ENCODE peak calls at places on chromosomes 11 and 22, in six cellular contexts. Z is IMR-90, S is hepatocyte, M is right atrium auricular region, J is HepG2, U is lower lobe of right lung. N is an unnamed sample. For H3K4me1, the result is how much of the 10 kb centered on the place peaks cover.

GRCh38 chr11:108223449-108224149 is 732 bp downstream of the ATM start:
- DNase-seq in Z (peak), S (no peak), M (no peak), J (no peak), U (no peak), N (no peak)

GRCh38 chr22:39136317-39136716 is 16.2 kb downstream of the CBX7 start:
- DNase-seq in Z (no peak), S (no peak), M (no peak), J (no peak), U (no peak), N (no peak)

GRCh38 chr11:61149624-61150615 is 11.3 kb downstream of the VPS37C start:
- DNase-seq in Z (peak), S (peak), M (no peak), J (peak), U (peak), N (peak)

GRCh38 chr22:44281706-44282637 is 30.8 kb downstream of the SHISAL1 start:
- DNase-seq in Z (no peak), S (no peak), M (no peak), J (no peak), U (no peak), N (no peak)

GRCh38 chr11:89181111-89181510 is 3.4 kb downstream of the TYR start:
- DNase-seq in Z (no peak), S (no peak), M (no peak), J (no peak), U (no peak), N (no peak)

GRCh38 chr11:27178859-27179258 is 138.2 kb downstream of the BBOX1 start:
- DNase-seq in Z (no peak), S (no peak), M (no peak), J (no peak), U (no peak), N (no peak)

GRCh38 chr22:27218012-27218483 is 560.7 kb downstream of the MIAT start:
- DNase-seq in Z (no peak), S (no peak), M (no peak), J (no peak), U (no peak), N (no peak)

GRCh38 chr11:73528420-73528819 is 69.5 kb downstream of the FAM168A start:
- DNase-seq in Z (no peak), S (no peak), M (no peak), J (no peak), U (no peak), N (no peak)

GRCh38 chr11:26204110-26204509 is 127.8 kb upstream of the ANO3 start:
- DNase-seq in Z (no peak), S (no peak), M (no peak), J (no peak), U (no peak), N (no peak)

GRCh38 chr11:14499178-14499559 is 442 bp downstream of the COPB1 start:
- DNase-seq in Z (peak), S (peak), M (no peak), J (peak), U (peak), N (peak)

GRCh38 chr22:45891996-45892621 is 84.9 kb downstream of the WNT7B start:
- DNase-seq in Z (no peak), S (no peak), M (no peak), J (no peak), U (peak), N (no peak)

GRCh38 chr11:133198326-133198725 is 334.0 kb downstream of the OPCML start:
- DNase-seq in Z (no peak), S (no peak), M (no peak), J (no peak), U (no peak), N (no peak)

GRCh38 chr11:16456366-16456765 is 100.0 kb upstream of the SOX6 start:
- DNase-seq in Z (peak), S (no peak), M (no peak), J (no peak), U (no peak), N (no peak)

GRCh38 chr11:8934735-8935478 is 2.2 kb upstream of the C11orf16 start:
- DNase-seq in Z (peak), S (peak), M (no peak), J (peak), U (no peak), N (peak)

GRCh38 chr22:43849731-43850130 is 12.6 kb downstream of the SULT4A1 start:
- DNase-seq in Z (no peak), S (no peak), M (no peak), J (no peak), U (no peak), N (no peak)

GRCh38 chr11:67308031-67308866 is 4.9 kb downstream of the SSH3 start:
- DNase-seq in Z (no peak), S (no peak), M (no peak), J (no peak), U (no peak), N (peak)

GRCh38 chr22:37808294-37808657 is 542 bp downstream of the GCAT start:
- DNase-seq in Z (peak), S (no peak), M (no peak), J (no peak), U (no peak), N (no peak)

GRCh38 chr11:94785509-94785908 is 17.4 kb downstream of the AMOTL1 start:
- DNase-seq in Z (no peak), S (no peak), M (no peak), J (no peak), U (no peak), N (no peak)

GRCh38 chr11:35721576-35722341 is 59.2 kb downstream of the TRIM44 start:
- DNase-seq in Z (peak), S (no peak), M (no peak), J (no peak), U (no peak), N (no peak)

GRCh38 chr11:124876818-124877630 is 11.8 kb downstream of the ROBO3 start:
- DNase-seq in Z (no peak), S (no peak), M (no peak), J (no peak), U (no peak), N (no peak)

GRCh38 chr11:56497010-56497409 is 5.8 kb upstream of the OR5M8 start:
- DNase-seq in Z (no peak), S (no peak), M (no peak), J (no peak), U (no peak), N (no peak)

GRCh38 chr11:18384157-18384641 is 10.2 kb upstream of the LDHA start:
- DNase-seq in Z (peak), S (peak), M (peak), J (peak), U (no peak), N (peak)

GRCh38 chr11:69942333-69942820 is 123.2 kb upstream of the FGF3 start:
- DNase-seq in Z (no peak), S (no peak), M (no peak), J (no peak), U (peak), N (peak)

GRCh38 chr11:47254381-47254780 is 3.4 kb upstream of the NR1H3 start:
- DNase-seq in Z (no peak), S (no peak), M (no peak), J (no peak), U (peak), N (no peak)

GRCh38 chr22:44191036-44191454 is 10.3 kb downstream of the PARVG start:
- DNase-seq in Z (no peak), S (no peak), M (no peak), J (no peak), U (no peak), N (no peak)

GRCh38 chr11:113162590-113162961 is 151.8 kb upstream of the TTC12 start:
- DNase-seq in Z (no peak), S (no peak), M (peak), J (no peak), U (no peak), N (no peak)

GRCh38 chr11:521179-521688 is 14.1 kb downstream of the HRAS start:
- DNase-seq in Z (no peak), S (no peak), M (no peak), J (no peak), U (no peak), N (no peak)

GRCh38 chr11:27285761-27286160 is 77.3 kb downstream of the CCDC34 start:
- DNase-seq in Z (no peak), S (no peak), M (no peak), J (no peak), U (no peak), N (no peak)

GRCh38 chr11:15697437-15698236 is 582.9 kb downstream of the INSC start:
- DNase-seq in Z (no peak), S (no peak), M (no peak), J (no peak), U (no peak), N (no peak)

GRCh38 chr22:41542224-41542623 is 2.0 kb downstream of the POLR3H start:
- DNase-seq in Z (no peak), S (no peak), M (no peak), J (no peak), U (no peak), N (no peak)

GRCh38 chr11:117606807-117607206 is 190.2 kb downstream of the DSCAML1 start:
- DNase-seq in Z (no peak), S (no peak), M (no peak), J (no peak), U (no peak), N (no peak)

GRCh38 chr11:62804310-62805043 is 763 bp downstream of the NXF1 start:
- DNase-seq in Z (peak), S (peak), M (peak), J (no peak), U (peak), N (no peak)

GRCh38 chr11:106787454-106787853 is 230.8 kb downstream of the GUCY1A2 start:
- DNase-seq in Z (no peak), S (no peak), M (no peak), J (no peak), U (no peak), N (no peak)

GRCh38 chr11:75386912-75387311 is 12.4 kb upstream of the RPS3 start:
- DNase-seq in Z (no peak), S (peak), M (no peak), J (no peak), U (no peak), N (peak)

GRCh38 chr22:40908895-40909294 is 42.3 kb upstream of the RBX1 start:
- DNase-seq in Z (no peak), S (no peak), M (no peak), J (no peak), U (no peak), N (no peak)

GRCh38 chr22:30195245-30196140 is 51.1 kb downstream of the LIF start:
- DNase-seq in Z (peak), S (no peak), M (no peak), J (peak), U (no peak), N (no peak)

GRCh38 chr11:116072776-116073175 is 568.6 kb upstream of the CADM1 start:
- DNase-seq in Z (no peak), S (peak), M (no peak), J (no peak), U (no peak), N (no peak)

GRCh38 chr11:116077092-116077491 is 572.9 kb upstream of the CADM1 start:
- DNase-seq in Z (no peak), S (no peak), M (no peak), J (no peak), U (no peak), N (no peak)

GRCh38 chr11:116071241-116071640 is 567.0 kb upstream of the CADM1 start:
- DNase-seq in Z (no peak), S (no peak), M (no peak), J (no peak), U (no peak), N (no peak)

GRCh38 chr11:116072133-116072532 is 567.9 kb upstream of the CADM1 start:
- DNase-seq in Z (no peak), S (no peak), M (no peak), J (no peak), U (no peak), N (no peak)

DNA sequence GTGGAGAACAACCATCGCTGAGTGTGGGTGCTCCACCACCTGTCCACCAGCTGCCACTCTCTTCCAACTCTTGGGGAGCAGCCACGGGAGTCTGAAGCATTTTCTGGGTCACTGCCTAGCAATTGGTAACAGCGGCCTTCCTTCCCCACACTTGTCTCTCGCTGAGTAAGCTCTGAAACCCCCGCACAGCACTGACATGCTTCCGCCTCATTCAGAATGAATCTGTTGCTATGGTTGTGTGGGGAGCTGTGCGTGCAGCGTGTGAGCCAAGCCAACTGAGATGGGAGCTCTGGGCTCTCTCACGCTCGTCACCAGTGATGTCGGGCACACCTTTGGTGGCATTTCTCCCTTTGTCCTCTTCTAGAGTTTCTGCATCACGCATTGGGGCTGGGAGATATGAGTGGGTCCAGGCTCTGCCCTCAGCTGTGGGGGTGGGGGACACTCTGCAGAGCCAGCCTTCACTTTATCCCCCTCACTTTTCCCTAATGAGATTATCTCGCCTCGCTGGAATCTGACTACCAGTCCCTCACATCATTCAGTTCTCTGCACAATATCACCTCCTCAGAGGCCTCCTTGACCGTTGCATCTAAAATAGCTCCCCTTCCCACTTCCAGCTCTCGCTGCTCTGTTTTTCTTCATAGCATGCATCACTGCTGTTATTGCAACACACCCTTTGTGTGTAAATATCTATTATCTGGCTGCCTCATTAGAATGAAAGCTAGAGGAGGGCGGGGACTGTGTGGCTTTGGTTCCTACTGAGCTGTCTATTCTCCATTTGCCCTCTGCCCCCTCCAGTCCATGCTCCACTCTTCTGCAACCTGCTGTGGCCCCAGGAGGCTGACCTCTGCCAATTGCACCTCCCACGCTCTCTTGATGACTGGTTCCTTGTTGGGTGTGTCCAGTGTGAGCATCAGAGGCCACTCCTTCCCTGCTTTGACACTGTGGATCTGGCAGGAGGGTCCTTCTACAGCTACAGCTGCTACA is 569.9 kb upstream of the CADM1 start:
- DNase-seq in Z (no peak), S (peak), M (no peak), J (no peak), U (no peak), N (peak)
- TF ChIP-seq CTCF in Z (no peak), S (no peak), M (no peak), J (no peak), U (no peak), N (no peak)

DNA sequence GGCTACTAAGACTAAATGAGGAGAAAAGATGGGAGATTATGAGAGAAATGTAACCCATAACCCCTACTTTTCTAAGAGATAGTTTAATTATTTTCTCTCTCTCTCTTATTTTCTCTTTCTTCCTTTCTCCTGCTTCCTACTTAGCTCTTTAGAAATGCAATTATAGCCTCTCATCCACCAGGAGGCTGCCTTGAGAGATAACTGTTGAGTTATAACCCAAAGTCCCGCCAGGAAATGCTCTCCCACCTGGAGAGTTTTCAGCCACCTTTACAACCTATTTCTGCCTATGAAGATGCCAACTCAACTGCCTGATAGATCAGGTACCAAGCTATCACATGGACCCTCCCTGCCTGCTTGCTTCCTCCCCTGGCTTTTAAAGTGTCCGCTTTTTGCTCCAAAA is 34.0 kb upstream of the TMEM123 start:
- DNase-seq in Z (no peak), S (no peak), M (no peak), J (no peak), U (no peak), N (no peak)
- H3K4me1 ChIP-seq in Z (under half), S (under half), M (under half), J (half or more), U (under half), N (under half)

DNA sequence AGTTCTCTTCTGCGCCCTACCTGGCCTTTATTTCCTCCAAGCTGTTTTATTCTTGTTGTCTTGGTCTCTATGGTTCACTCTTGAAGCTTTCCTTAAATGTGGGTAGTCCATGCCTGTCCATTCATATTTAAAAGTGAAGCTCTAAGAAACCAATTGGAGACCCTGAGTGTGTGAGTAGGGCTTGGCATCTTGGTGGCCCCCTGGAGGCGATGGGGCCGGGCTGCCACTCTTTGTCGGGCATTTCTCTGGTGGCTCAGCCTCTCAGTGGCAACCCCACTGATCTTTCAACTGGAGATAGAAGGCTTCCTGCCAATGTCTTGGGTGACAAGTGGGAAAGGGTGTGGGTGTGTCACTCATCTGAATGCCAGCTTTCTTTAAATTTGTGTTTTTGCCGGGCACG is 9.1 kb downstream of the TRPT1 start:
- DNase-seq in Z (no peak), S (no peak), M (no peak), J (no peak), U (no peak), N (no peak)
- TF ChIP-seq CTCF in Z (no peak), S (no peak), M (no peak), J (no peak), U (no peak), N (no peak)

DNA sequence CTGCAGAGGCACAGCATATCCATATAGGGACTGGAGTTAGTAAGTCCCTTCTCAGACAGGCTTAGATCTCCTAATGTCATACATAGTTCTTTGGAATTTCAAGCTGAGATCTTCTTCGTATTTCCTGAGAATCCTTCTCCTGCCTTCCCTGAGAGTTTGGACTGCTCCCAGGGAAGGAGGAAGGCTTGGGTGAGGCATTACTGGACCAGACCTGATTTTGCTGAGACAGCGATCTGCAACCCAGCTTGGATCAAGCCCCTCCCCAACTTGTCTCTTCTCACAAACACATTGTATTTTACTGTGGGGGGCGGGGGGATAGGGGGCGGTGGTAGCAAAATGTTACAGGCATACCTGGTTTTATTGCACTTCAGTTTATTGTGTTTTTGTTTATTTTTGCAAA is 108.6 kb downstream of the TSPAN18 start:
- DNase-seq in Z (no peak), S (no peak), M (no peak), J (no peak), U (no peak), N (no peak)
- H3K4me1 ChIP-seq in Z (under half), S (under half), M (under half), J (under half), U (under half), N (under half)

GRCh38 chr22:48520207-48520606 is 1307.5 kb downstream of the BRD1 start:
- DNase-seq in Z (no peak), S (no peak), M (no peak), J (no peak), U (no peak), N (no peak)

GRCh38 chr22:48516571-48516970 is 1311.1 kb downstream of the BRD1 start:
- DNase-seq in Z (no peak), S (no peak), M (no peak), J (no peak), U (no peak), N (no peak)

GRCh38 chr22:48515571-48516200 is 1312.0 kb downstream of the BRD1 start:
- DNase-seq in Z (no peak), S (no peak), M (no peak), J (no peak), U (no peak), N (no peak)

GRCh38 chr22:48513929-48514328 is 1313.7 kb downstream of the BRD1 start:
- DNase-seq in Z (no peak), S (no peak), M (no peak), J (no peak), U (no peak), N (no peak)

GRCh38 chr22:48517039-48518030 is 1310.3 kb downstream of the BRD1 start:
- DNase-seq in Z (no peak), S (no peak), M (no peak), J (peak), U (no peak), N (no peak)
- TF ChIP-seq CTCF in Z (no peak), S (no peak), M (no peak), J (peak), U (no peak), N (no peak)

GRCh38 chr11:65571420-65571819 is 918 bp upstream of the FAM89B start:
- DNase-seq in Z (no peak), S (no peak), M (no peak), J (no peak), U (no peak), N (peak)

GRCh38 chr11:65573391-65574146 is 1.2 kb downstream of the FAM89B start:
- DNase-seq in Z (no peak), S (no peak), M (no peak), J (no peak), U (no peak), N (no peak)

GRCh38 chr11:65569973-65570918 is at the start of gene ZNRD2:
- DNase-seq in Z (peak), S (peak), M (peak), J (peak), U (peak), N (peak)

GRCh38 chr11:65572356-65573043 is at the start of gene FAM89B:
- DNase-seq in Z (peak), S (peak), M (peak), J (no peak), U (peak), N (peak)

GRCh38 chr11:65571940-65572339 is 398 bp upstream of the FAM89B start:
- DNase-seq in Z (peak), S (peak), M (no peak), J (no peak), U (no peak), N (peak)
- H3K4me1 ChIP-seq in Z (under half), S (half or more), M (half or more), J (half or more), U (half or more), N (under half)

N was measured in Caco-2.